ENCODE peak calls at places on chromosomes 3 and 15, in ten cellular contexts. One of them, this sample, is unnamed.

GRCh38 chr3:195030791-195031321 is 240.1 kb downstream of the XXYLT1 start:
- DNase-seq in GM20000: no peak
- DNase-seq in body of pancreas: no peak
- DNase-seq in B cell: no peak
- DNase-seq in HepG2: peak
- DNase-seq in fibroblast of villous mesenchyme: peak
- DNase-seq in Calu3: peak
- DNase-seq in foreskin keratinocyte: peak
- DNase-seq in RWPE1: peak
- DNase-seq in tibial artery: no peak
- DNase-seq in this sample: no peak

GRCh38 chr15:40291088-40291574 is 8.3 kb upstream of the ANKRD63 start:
- DNase-seq in RWPE1: peak
- DNase-seq in GM20000: no peak
- DNase-seq in foreskin keratinocyte: peak
- DNase-seq in tibial artery: no peak
- DNase-seq in fibroblast of villous mesenchyme: peak
- DNase-seq in Calu3: no peak
- DNase-seq in HepG2: no peak
- DNase-seq in B cell: no peak
- DNase-seq in body of pancreas: peak
- DNase-seq in this sample: no peak

GRCh38 chr3:82274897-82275296 is 513.5 kb upstream of the GBE1 start:
- DNase-seq in HepG2: no peak
- DNase-seq in tibial artery: no peak
- DNase-seq in B cell: no peak
- DNase-seq in foreskin keratinocyte: peak
- DNase-seq in body of pancreas: no peak
- DNase-seq in fibroblast of villous mesenchyme: no peak
- DNase-seq in GM20000: no peak
- DNase-seq in Calu3: no peak
- DNase-seq in RWPE1: no peak
- DNase-seq in this sample: no peak

GRCh38 chr3:150545419-150546225 is 674 bp downstream of the SERP1 start:
- DNase-seq in RWPE1: peak
- DNase-seq in body of pancreas: peak
- DNase-seq in HepG2: peak
- DNase-seq in Calu3: peak
- DNase-seq in B cell: no peak
- DNase-seq in tibial artery: no peak
- DNase-seq in GM20000: peak
- DNase-seq in fibroblast of villous mesenchyme: peak
- DNase-seq in foreskin keratinocyte: peak
- DNase-seq in this sample: peak

GRCh38 chr3:81799403-81799802 is 38.0 kb upstream of the GBE1 start:
- DNase-seq in RWPE1: no peak
- DNase-seq in foreskin keratinocyte: peak
- DNase-seq in HepG2: no peak
- DNase-seq in fibroblast of villous mesenchyme: no peak
- DNase-seq in body of pancreas: no peak
- DNase-seq in B cell: no peak
- DNase-seq in GM20000: no peak
- DNase-seq in tibial artery: no peak
- DNase-seq in Calu3: no peak
- DNase-seq in this sample: no peak

GRCh38 chr3:105715372-105715771 is 153.4 kb downstream of the CBLB start:
- DNase-seq in RWPE1: peak
- DNase-seq in GM20000: no peak
- DNase-seq in HepG2: no peak
- DNase-seq in B cell: no peak
- DNase-seq in fibroblast of villous mesenchyme: peak
- DNase-seq in body of pancreas: no peak
- DNase-seq in Calu3: no peak
- DNase-seq in tibial artery: no peak
- DNase-seq in foreskin keratinocyte: peak
- DNase-seq in this sample: no peak

GRCh38 chr3:24242012-24242698 is 252.5 kb downstream of the THRB start:
- DNase-seq in GM20000: no peak
- DNase-seq in RWPE1: peak
- DNase-seq in fibroblast of villous mesenchyme: no peak
- DNase-seq in Calu3: no peak
- DNase-seq in tibial artery: no peak
- DNase-seq in HepG2: no peak
- DNase-seq in foreskin keratinocyte: peak
- DNase-seq in body of pancreas: peak
- DNase-seq in B cell: no peak
- DNase-seq in this sample: no peak

GRCh38 chr15:89693696-89694095 is 3.1 kb downstream of the WDR93 start:
- DNase-seq in foreskin keratinocyte: peak
- DNase-seq in RWPE1: no peak
- DNase-seq in tibial artery: no peak
- DNase-seq in GM20000: no peak
- DNase-seq in B cell: no peak
- DNase-seq in fibroblast of villous mesenchyme: peak
- DNase-seq in body of pancreas: no peak
- DNase-seq in Calu3: no peak
- DNase-seq in HepG2: no peak
- DNase-seq in this sample: no peak

GRCh38 chr15:58260186-58260910 is 122.2 kb downstream of the AQP9 start:
- DNase-seq in fibroblast of villous mesenchyme: peak
- DNase-seq in body of pancreas: no peak
- DNase-seq in Calu3: no peak
- DNase-seq in foreskin keratinocyte: peak
- DNase-seq in RWPE1: peak
- DNase-seq in HepG2: no peak
- DNase-seq in GM20000: no peak
- DNase-seq in tibial artery: no peak
- DNase-seq in B cell: no peak
- DNase-seq in this sample: no peak

GRCh38 chr3:46520531-46520930 is 22.8 kb downstream of the RTP3 start:
- DNase-seq in tibial artery: no peak
- DNase-seq in RWPE1: peak
- DNase-seq in body of pancreas: no peak
- DNase-seq in GM20000: no peak
- DNase-seq in B cell: no peak
- DNase-seq in Calu3: no peak
- DNase-seq in HepG2: no peak
- DNase-seq in foreskin keratinocyte: peak
- DNase-seq in fibroblast of villous mesenchyme: no peak
- DNase-seq in this sample: no peak

DNA sequence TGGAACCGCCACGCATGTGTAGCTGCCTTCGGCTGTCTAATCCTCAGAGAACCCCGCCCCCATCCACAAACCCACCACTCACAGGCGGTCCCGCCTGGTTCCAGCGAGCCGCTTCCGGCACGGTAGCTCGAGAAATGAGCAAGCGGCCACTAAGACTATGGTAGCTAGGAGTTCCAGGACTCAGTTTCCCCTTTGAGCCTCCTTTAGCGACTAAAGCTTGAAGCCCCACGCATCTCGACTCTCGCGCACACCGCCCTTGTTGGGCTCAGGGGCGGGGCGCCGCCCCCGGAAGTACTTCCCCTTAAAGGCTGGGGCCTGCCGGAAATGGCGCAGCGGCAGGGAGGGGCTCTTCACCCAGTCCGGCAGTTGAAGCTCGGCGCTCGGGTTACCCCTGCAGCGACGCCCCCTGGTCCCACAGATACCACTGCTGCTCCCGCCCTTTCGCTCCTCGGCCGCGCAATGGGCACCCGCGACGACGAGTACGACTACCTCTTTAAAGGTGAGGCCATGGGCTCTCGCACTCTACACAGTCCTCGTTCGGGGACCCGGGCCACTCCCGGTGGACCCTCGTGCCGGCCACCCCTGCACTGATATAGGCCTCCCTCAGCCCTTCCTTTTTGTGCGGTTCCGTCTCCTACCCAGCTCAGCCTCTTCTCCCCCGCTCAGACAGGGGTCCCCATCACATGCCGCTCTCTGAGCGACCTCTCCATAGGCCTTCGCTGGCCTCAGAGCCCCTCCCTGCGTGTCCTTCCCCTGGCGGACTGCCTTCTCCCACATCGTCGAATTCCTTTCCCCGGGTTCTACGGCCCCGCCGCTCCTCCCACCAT is at the start of gene RAB11A:
- DNase-seq in tibial artery: peak
- DNase-seq in B cell: peak
- DNase-seq in Calu3: peak
- DNase-seq in RWPE1: peak
- DNase-seq in fibroblast of villous mesenchyme: peak
- DNase-seq in foreskin keratinocyte: peak
- DNase-seq in GM20000: peak
- DNase-seq in HepG2: peak
- DNase-seq in body of pancreas: peak
- DNase-seq in this sample: peak
- TF ChIP-seq CTCF in tibial artery: peak
- TF ChIP-seq CTCF in B cell: peak
- TF ChIP-seq CTCF in Calu3: peak
- TF ChIP-seq CTCF in RWPE1: peak
- TF ChIP-seq CTCF in fibroblast of villous mesenchyme: peak
- TF ChIP-seq CTCF in foreskin keratinocyte: peak
- TF ChIP-seq CTCF in GM20000: peak
- TF ChIP-seq CTCF in HepG2: peak
- TF ChIP-seq CTCF in body of pancreas: peak
- TF ChIP-seq CTCF in this sample: peak

GRCh38 chr3:137304313-137305056 is 346.7 kb downstream of the IL20RB start:
- DNase-seq in fibroblast of villous mesenchyme: no peak
- DNase-seq in GM20000: no peak
- DNase-seq in Calu3: no peak
- DNase-seq in RWPE1: no peak
- DNase-seq in foreskin keratinocyte: no peak
- DNase-seq in HepG2: no peak
- DNase-seq in B cell: no peak
- DNase-seq in body of pancreas: no peak
- DNase-seq in tibial artery: no peak
- DNase-seq in this sample: no peak
- TF ChIP-seq CTCF in fibroblast of villous mesenchyme: no peak
- TF ChIP-seq CTCF in GM20000: no peak
- TF ChIP-seq CTCF in Calu3: no peak
- TF ChIP-seq CTCF in RWPE1: no peak
- TF ChIP-seq CTCF in foreskin keratinocyte: peak
- TF ChIP-seq CTCF in HepG2: no peak
- TF ChIP-seq CTCF in B cell: no peak
- TF ChIP-seq CTCF in body of pancreas: no peak
- TF ChIP-seq CTCF in tibial artery: no peak
- TF ChIP-seq CTCF in this sample: no peak

GRCh38 chr3:36451816-36452215 is 71.5 kb downstream of the STAC start:
- DNase-seq in fibroblast of villous mesenchyme: no peak
- DNase-seq in Calu3: no peak
- DNase-seq in RWPE1: no peak
- DNase-seq in body of pancreas: no peak
- DNase-seq in tibial artery: no peak
- DNase-seq in GM20000: no peak
- DNase-seq in foreskin keratinocyte: no peak
- DNase-seq in B cell: no peak
- DNase-seq in HepG2: no peak
- DNase-seq in this sample: no peak

GRCh38 chr3:36443042-36443686 is 62.9 kb downstream of the STAC start:
- DNase-seq in fibroblast of villous mesenchyme: no peak
- DNase-seq in B cell: no peak
- DNase-seq in GM20000: no peak
- DNase-seq in HepG2: no peak
- DNase-seq in body of pancreas: no peak
- DNase-seq in RWPE1: no peak
- DNase-seq in tibial artery: no peak
- DNase-seq in foreskin keratinocyte: no peak
- DNase-seq in Calu3: no peak
- DNase-seq in this sample: no peak

GRCh38 chr3:36444909-36445308 is 64.6 kb downstream of the STAC start:
- DNase-seq in HepG2: no peak
- DNase-seq in body of pancreas: no peak
- DNase-seq in RWPE1: peak
- DNase-seq in fibroblast of villous mesenchyme: no peak
- DNase-seq in tibial artery: no peak
- DNase-seq in Calu3: no peak
- DNase-seq in foreskin keratinocyte: peak
- DNase-seq in GM20000: no peak
- DNase-seq in B cell: no peak
- DNase-seq in this sample: no peak

GRCh38 chr3:36447063-36447462 is 66.8 kb downstream of the STAC start:
- DNase-seq in GM20000: no peak
- DNase-seq in tibial artery: no peak
- DNase-seq in B cell: no peak
- DNase-seq in fibroblast of villous mesenchyme: no peak
- DNase-seq in body of pancreas: no peak
- DNase-seq in foreskin keratinocyte: no peak
- DNase-seq in RWPE1: no peak
- DNase-seq in HepG2: peak
- DNase-seq in Calu3: no peak
- DNase-seq in this sample: no peak

DNA sequence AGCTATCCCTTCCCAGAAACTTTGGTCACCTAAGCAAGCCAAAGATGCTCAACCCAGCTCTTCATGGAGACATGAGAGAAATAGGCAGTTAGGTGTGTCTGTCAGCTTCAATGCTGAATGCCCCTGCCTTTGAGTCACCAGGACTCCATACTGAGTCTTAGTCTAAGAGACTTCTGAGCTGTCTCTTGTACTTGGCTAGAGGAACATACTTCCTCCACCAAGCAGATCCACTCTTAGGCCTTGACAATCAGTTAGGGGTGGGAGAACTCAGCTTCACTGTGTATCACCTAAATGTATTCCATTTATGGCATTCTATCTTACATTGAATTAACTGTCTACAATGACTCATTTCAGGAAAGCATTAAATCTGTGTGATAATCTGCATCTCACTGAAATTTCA is 65.9 kb downstream of the STAC start:
- DNase-seq in fibroblast of villous mesenchyme: no peak
- DNase-seq in HepG2: no peak
- DNase-seq in GM20000: no peak
- DNase-seq in tibial artery: no peak
- DNase-seq in B cell: no peak
- DNase-seq in foreskin keratinocyte: peak
- DNase-seq in body of pancreas: no peak
- DNase-seq in Calu3: no peak
- DNase-seq in RWPE1: no peak
- DNase-seq in this sample: no peak
- TF ChIP-seq CTCF in fibroblast of villous mesenchyme: no peak
- TF ChIP-seq CTCF in HepG2: no peak
- TF ChIP-seq CTCF in GM20000: no peak
- TF ChIP-seq CTCF in tibial artery: no peak
- TF ChIP-seq CTCF in B cell: no peak
- TF ChIP-seq CTCF in foreskin keratinocyte: no peak
- TF ChIP-seq CTCF in body of pancreas: no peak
- TF ChIP-seq CTCF in Calu3: no peak
- TF ChIP-seq CTCF in RWPE1: no peak
- TF ChIP-seq CTCF in this sample: no peak

DNA sequence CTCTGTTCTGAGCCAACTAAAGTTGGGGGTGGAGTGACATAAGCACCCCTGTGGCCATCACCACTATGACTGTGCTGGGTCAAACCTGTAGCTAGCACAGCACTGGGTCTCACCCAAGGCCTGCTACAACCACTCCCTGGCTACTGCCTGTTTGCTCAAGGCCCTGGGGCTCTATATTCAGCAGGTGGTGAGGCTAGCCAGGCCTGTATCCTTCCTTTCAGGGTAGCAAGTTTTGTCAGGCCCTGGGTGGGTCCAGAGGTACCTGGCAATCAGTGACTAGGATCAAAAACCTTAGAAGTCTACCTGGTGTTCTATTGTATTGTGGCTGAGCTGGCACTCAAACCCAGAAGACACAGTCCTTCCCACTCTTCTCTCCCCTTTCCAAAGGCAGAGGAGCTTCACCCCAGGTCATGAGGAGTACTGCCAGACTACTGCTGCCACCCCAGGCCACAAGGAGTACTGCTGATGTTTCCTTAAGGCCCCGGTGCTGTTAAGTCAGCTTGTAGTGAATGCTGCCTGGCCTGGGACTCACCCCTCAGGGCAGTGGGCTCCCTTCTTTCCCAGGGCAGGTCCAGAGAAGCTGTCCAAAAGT is 170.8 kb downstream of the IGSF11 start:
- DNase-seq in RWPE1: no peak
- DNase-seq in fibroblast of villous mesenchyme: no peak
- DNase-seq in Calu3: peak
- DNase-seq in tibial artery: no peak
- DNase-seq in body of pancreas: no peak
- DNase-seq in GM20000: no peak
- DNase-seq in foreskin keratinocyte: peak
- DNase-seq in B cell: no peak
- DNase-seq in HepG2: peak
- DNase-seq in this sample: no peak
- TF ChIP-seq CTCF in RWPE1: peak
- TF ChIP-seq CTCF in fibroblast of villous mesenchyme: no peak
- TF ChIP-seq CTCF in Calu3: no peak
- TF ChIP-seq CTCF in tibial artery: no peak
- TF ChIP-seq CTCF in body of pancreas: no peak
- TF ChIP-seq CTCF in GM20000: no peak
- TF ChIP-seq CTCF in foreskin keratinocyte: peak
- TF ChIP-seq CTCF in B cell: no peak
- TF ChIP-seq CTCF in HepG2: peak
- TF ChIP-seq CTCF in this sample: peak